ENCODE peak calls at places on chromosomes 1 and 21, in six cellular contexts. Y, V, F, U, N and L are unnamed samples.
A peak's percentile ranks its signal among the peaks of the same experiment; 100 is the strongest.

GRCh38 chr21:35529141-35529863 is 480.2 kb upstream of the RUNX1 start:
- DNase-seq in Y (no peak), V (no peak), F (peak; percentile 26), U (no peak), N (no peak), L (no peak)

GRCh38 chr21:43983390-43983789 is 28.7 kb upstream of the TRAPPC10 start:
- DNase-seq in Y (no peak), V (no peak), F (no peak), U (no peak), N (no peak), L (no peak)

GRCh38 chr1:211183924-211184323 is 50.0 kb upstream of the KCNH1 start:
- DNase-seq in Y (no peak), V (no peak), F (no peak), U (no peak), N (no peak), L (no peak)

GRCh38 chr1:145858238-145858936 is 494 bp downstream of the PIAS3 start:
- DNase-seq in Y (peak; percentile 25), V (no peak), F (peak; percentile 84), U (peak; percentile 86), N (peak; percentile 56), L (peak; percentile 21)

GRCh38 chr21:14273736-14274538 is 58.0 kb downstream of the RBM11 start:
- DNase-seq in Y (no peak), V (no peak), F (no peak), U (peak; percentile 53), N (peak; percentile 8), L (no peak)

GRCh38 chr1:6178751-6179563 is 1.2 kb downstream of the CHD5 start:
- DNase-seq in Y (no peak), V (no peak), F (no peak), U (peak; percentile 73), N (no peak), L (no peak)

GRCh38 chr21:39348040-39348354 is 891 bp downstream of the HMGN1 start:
- DNase-seq in Y (no peak), V (no peak), F (no peak), U (no peak), N (no peak), L (no peak)

GRCh38 chr1:247347395-247348222 is 15.9 kb upstream of the ZNF496 start:
- DNase-seq in Y (no peak), V (no peak), F (no peak), U (peak; percentile 45), N (no peak), L (no peak)

GRCh38 chr1:68495968-68496679 is 758 bp downstream of the DEPDC1 start:
- DNase-seq in Y (no peak), V (no peak), F (peak; percentile 40), U (peak; percentile 5), N (no peak), L (no peak)

GRCh38 chr1:11790880-11791715 is 14.7 kb downstream of the MTHFR start:
- DNase-seq in Y (no peak), V (no peak), F (no peak), U (no peak), N (peak; percentile 96), L (no peak)

GRCh38 chr1:25246600-25247023 is 642 bp downstream of the RSRP1 start:
- DNase-seq in Y (no peak), V (no peak), F (peak; percentile 42), U (peak; percentile 10), N (peak; percentile 38), L (no peak)

GRCh38 chr1:65255088-65256050 is 54.0 kb upstream of the DNAJC6 start:
- DNase-seq in Y (no peak), V (no peak), F (no peak), U (no peak), N (no peak), L (no peak)

GRCh38 chr1:24438423-24438901 is 22.9 kb downstream of the NIPAL3 start:
- DNase-seq in Y (no peak), V (no peak), F (no peak), U (peak; percentile 23), N (no peak), L (no peak)

GRCh38 chr21:36235058-36235582 is 78.5 kb downstream of the DOP1B start:
- DNase-seq in Y (no peak), V (no peak), F (no peak), U (no peak), N (no peak), L (no peak)

GRCh38 chr1:116487583-116487982 is 83.2 kb downstream of the CD58 start:
- DNase-seq in Y (no peak), V (no peak), F (no peak), U (no peak), N (no peak), L (no peak)

GRCh38 chr1:99557556-99558256 is 88.2 kb upstream of the PALMD start:
- DNase-seq in Y (no peak), V (no peak), F (no peak), U (no peak), N (no peak), L (no peak)